ENCODE peak calls at places on chromosome 22, in ten cellular contexts. Q is HepG2, I is transverse colon, W is tibial nerve, Z is prostate gland, S is IMR-90, Y is spleen, U is A549, C is endothelial cell of umbilical vein, H is testis. M is an unnamed sample.

GRCh38 chr22:31278643-31279326 is 13.5 kb downstream of the PIK3IP1 start:
- DNase-seq in Q (no peak), I (no peak), W (no peak), Z (no peak), S (no peak), Y (no peak), U (no peak), C (no peak), H (no peak), M (peak; percentile 51)

GRCh38 chr22:39384750-39385480 is 14.7 kb upstream of the TAB1 start:
- DNase-seq in Q (peak; percentile 35), I (no peak), W (no peak), Z (no peak), S (peak; percentile 28), Y (no peak), U (peak; percentile 33), C (peak; percentile 7), H (peak; percentile 37), M (no peak)

GRCh38 chr22:42820075-42820763 is 36.9 kb downstream of the ARFGAP3 start:
- DNase-seq in Q (no peak), I (no peak), W (no peak), Z (no peak), S (peak; percentile 93), Y (no peak), U (no peak), C (peak; percentile 63), H (peak; percentile 9), M (no peak)

GRCh38 chr22:42604403-42604802 is 10.3 kb downstream of the POLDIP3 start:
- DNase-seq in Q (no peak), I (no peak), W (no peak), Z (no peak), S (peak; percentile 28), Y (no peak), U (no peak), C (no peak), H (no peak), M (no peak)

GRCh38 chr22:17866127-17866526 is 91.9 kb upstream of the BID start:
- DNase-seq in Q (no peak), I (no peak), W (no peak), Z (no peak), S (no peak), Y (no peak), U (no peak), C (no peak), H (peak; percentile 75), M (no peak)

GRCh38 chr22:45212992-45213751 is 27.5 kb downstream of the KIAA0930 start:
- DNase-seq in Q (no peak), I (peak; percentile 27), W (peak; percentile 55), Z (no peak), S (peak; percentile 81), Y (peak; percentile 76), U (no peak), C (no peak), H (peak; percentile 55), M (no peak)

GRCh38 chr22:47129902-47130301 is 367.5 kb downstream of the TBC1D22A start:
- DNase-seq in Q (no peak), I (peak; percentile 89), W (no peak), Z (peak; percentile 75), S (no peak), Y (peak; percentile 63), U (no peak), C (no peak), H (no peak), M (no peak)

GRCh38 chr22:20237480-20238440 is 30.4 kb downstream of the RTN4R start:
- DNase-seq in Q (no peak), I (no peak), W (no peak), Z (no peak), S (no peak), Y (peak; percentile 85), U (no peak), C (no peak), H (no peak), M (peak; percentile 57)

GRCh38 chr22:23181763-23182288 is 1.5 kb downstream of the BCR start:
- DNase-seq in Q (no peak), I (no peak), W (no peak), Z (no peak), S (no peak), Y (peak; percentile 81), U (no peak), C (peak; percentile 10), H (no peak), M (no peak)

GRCh38 chr22:45887202-45888131 is 89.5 kb downstream of the WNT7B start:
- DNase-seq in Q (no peak), I (no peak), W (no peak), Z (peak; percentile 84), S (no peak), Y (peak; percentile 60), U (no peak), C (no peak), H (no peak), M (peak; percentile 18)

GRCh38 chr22:39349506-39349966 is 255 bp upstream of the SYNGR1 start:
- DNase-seq in Q (no peak), I (peak; percentile 27), W (no peak), Z (no peak), S (no peak), Y (peak; percentile 79), U (peak; percentile 36), C (no peak), H (peak; percentile 57), M (peak; percentile 65)

DNA sequence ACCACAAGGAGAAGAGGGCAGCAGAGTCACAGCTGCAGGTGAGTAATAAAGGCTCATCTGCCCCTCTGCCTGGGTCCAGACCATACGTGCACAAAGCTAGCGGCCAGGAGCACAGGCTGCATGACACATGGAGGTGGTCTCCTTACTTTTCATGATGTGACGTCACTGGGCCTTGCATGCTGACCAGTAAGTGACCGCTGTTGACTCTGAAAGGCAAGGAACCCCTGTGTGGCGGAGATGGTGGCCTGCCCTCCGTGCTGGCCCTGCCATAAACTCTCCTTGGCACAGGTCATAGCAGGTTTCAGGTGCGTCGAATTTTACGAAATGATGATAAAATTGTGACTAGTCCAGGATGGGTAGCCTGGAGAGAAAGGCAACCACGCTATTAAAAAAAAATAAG is 7.6 kb upstream of the PARVG start:
- DNase-seq in Q (no peak), I (no peak), W (no peak), Z (no peak), S (no peak), Y (peak; percentile 47), U (no peak), C (no peak), H (no peak), M (no peak)
- TF ChIP-seq POLR2A in Q (no peak), I (no peak), W (no peak), Z (no peak), S (no peak), Y (no peak), U (no peak), C (no peak), H (no peak), M (no peak)

DNA sequence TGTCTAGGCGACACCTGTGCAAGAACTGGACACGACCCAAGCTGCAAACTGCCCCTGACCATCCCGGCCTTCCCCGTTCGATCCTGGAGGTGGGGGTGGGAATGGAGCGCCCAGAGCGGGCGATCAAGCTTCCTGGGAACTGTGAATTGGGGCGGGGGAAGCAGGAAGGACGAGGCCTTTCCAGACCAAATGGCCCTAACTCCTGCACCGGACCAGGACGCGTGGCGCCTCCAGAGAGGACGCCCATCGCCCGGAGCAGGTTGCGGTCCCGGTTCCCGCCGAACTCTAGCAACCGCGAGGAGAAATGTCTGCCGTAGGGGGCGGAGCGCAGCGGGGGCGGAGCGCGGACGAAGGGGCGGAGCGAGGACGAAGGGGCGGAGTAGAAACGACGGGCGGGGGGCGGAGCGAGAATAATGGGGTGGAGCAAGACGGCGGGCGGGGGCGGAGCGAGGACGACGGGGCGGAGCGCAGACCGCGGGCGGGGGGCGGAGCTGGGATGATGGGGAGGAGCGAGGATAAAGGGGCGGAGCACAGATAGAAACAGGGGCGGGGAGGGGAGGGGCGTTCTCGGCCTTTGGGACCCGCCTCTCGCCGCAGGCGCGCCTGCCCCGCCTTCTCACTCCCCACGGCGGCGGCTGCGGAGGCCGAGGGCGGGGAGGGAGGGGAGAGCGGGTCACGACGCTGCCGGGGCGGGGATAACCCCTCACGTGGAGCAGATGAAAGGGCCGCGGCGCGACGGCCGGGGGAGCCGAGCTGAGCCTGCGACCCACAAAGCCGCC is at the start of gene ZNRF3:
- DNase-seq in Q (peak; percentile 86), I (peak; percentile 95), W (peak; percentile 92), Z (peak; percentile 96), S (peak; percentile 91), Y (peak; percentile 97), U (peak; percentile 65), C (peak; percentile 79), H (peak; percentile 96), M (peak; percentile 95)
- H3K9me3 ChIP-seq in Q (no peaks in the 10 kb centered on the region), I (no peaks in the 10 kb centered on the region), W (no peaks in the 10 kb centered on the region), Z (no peaks in the 10 kb centered on the region), S (no peaks in the 10 kb centered on the region), Y (no peaks in the 10 kb centered on the region), U (no peaks in the 10 kb centered on the region), C (no peaks in the 10 kb centered on the region), H (no peaks in the 10 kb centered on the region), M (no peaks in the 10 kb centered on the region)

GRCh38 chr22:38067028-38067415 is 9.8 kb downstream of the PICK1 start:
- DNase-seq in Q (no peak), I (no peak), W (peak; percentile 49), Z (no peak), S (no peak), Y (no peak), U (no peak), C (no peak), H (no peak), M (no peak)

GRCh38 chr22:38062782-38063181 is 5.6 kb downstream of the PICK1 start:
- DNase-seq in Q (no peak), I (peak; percentile 23), W (peak; percentile 71), Z (peak; percentile 83), S (no peak), Y (no peak), U (no peak), C (no peak), H (peak; percentile 69), M (no peak)

GRCh38 chr22:38067771-38068360 is 10.7 kb downstream of the PICK1 start:
- DNase-seq in Q (no peak), I (no peak), W (no peak), Z (no peak), S (no peak), Y (no peak), U (no peak), C (no peak), H (no peak), M (no peak)

GRCh38 chr22:38066381-38067027 is 9.3 kb downstream of the PICK1 start:
- DNase-seq in Q (no peak), I (no peak), W (no peak), Z (no peak), S (no peak), Y (no peak), U (no peak), C (no peak), H (no peak), M (no peak)

DNA sequence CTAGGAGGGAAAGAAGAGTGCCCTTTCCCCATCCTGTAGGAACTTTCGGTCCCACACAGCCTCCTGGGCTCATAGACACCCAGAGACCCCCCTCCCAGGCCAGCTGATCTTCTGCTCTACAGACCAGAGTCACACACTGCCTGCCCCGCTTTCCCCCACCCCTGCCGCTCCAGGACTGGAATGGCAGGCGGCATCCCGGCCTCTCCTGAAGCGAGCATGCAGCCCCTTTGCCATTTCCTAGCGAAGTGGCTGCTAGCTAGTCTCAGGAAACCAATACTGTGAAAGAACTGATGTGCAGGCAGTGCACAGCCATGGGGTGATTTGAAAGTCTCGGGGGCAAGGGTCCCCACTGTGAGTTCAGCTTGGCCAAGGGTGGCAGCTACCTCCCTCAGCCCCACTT is 8.3 kb downstream of the PICK1 start:
- DNase-seq in Q (no peak), I (no peak), W (no peak), Z (no peak), S (no peak), Y (no peak), U (no peak), C (no peak), H (no peak), M (no peak)
- H3K4me3 ChIP-seq in Q (no peak overlapping the region), I (no peak overlapping the region), W (no peak overlapping the region), Z (no peak overlapping the region), S (no peak overlapping the region), Y (no peak overlapping the region), U (no peak overlapping the region), C (no peak overlapping the region), H (no peak overlapping the region), M (no peak overlapping the region)

GRCh38 chr22:49812838-49813237 is 14.8 kb downstream of the BRD1 start:
- DNase-seq in Q (no peak), I (no peak), W (no peak), Z (no peak), S (peak; percentile 37), Y (no peak), U (no peak), C (no peak), H (no peak), M (no peak)
- TF ChIP-seq POLR2A in Q (no peak), I (no peak), W (no peak), Z (no peak), S (no peak), Y (no peak), U (no peak), C (no peak), H (no peak), M (no peak)